ENCODE peak calls at places on chromosomes 16 and 17, in seven cellular contexts. One of them, this sample, is unnamed.

GRCh38 chr17:75753514-75754377 is 11.2 kb downstream of the GALK1 start:
- DNase-seq in effector memory CD4-positive, alpha-beta T cell: peak; percentile 53
- DNase-seq in fibroblast of lung: peak; percentile 62
- DNase-seq in heart right ventricle: peak; percentile 58
- DNase-seq in breast epithelium: no peak
- DNase-seq in ovary: peak; percentile 78
- DNase-seq in endothelial cell of umbilical vein: no peak
- DNase-seq in this sample: no peak

GRCh38 chr17:40562841-40563370 is 2.4 kb downstream of the CCR7 start:
- DNase-seq in ovary: no peak
- DNase-seq in fibroblast of lung: no peak
- DNase-seq in effector memory CD4-positive, alpha-beta T cell: no peak
- DNase-seq in breast epithelium: no peak
- DNase-seq in endothelial cell of umbilical vein: no peak
- DNase-seq in heart right ventricle: no peak
- DNase-seq in this sample: no peak

GRCh38 chr17:32355649-32356377 is 5.9 kb downstream of the ZNF207 start:
- DNase-seq in heart right ventricle: no peak
- DNase-seq in breast epithelium: no peak
- DNase-seq in endothelial cell of umbilical vein: peak; percentile 31
- DNase-seq in fibroblast of lung: no peak
- DNase-seq in ovary: no peak
- DNase-seq in effector memory CD4-positive, alpha-beta T cell: no peak
- DNase-seq in this sample: no peak

GRCh38 chr16:81645303-81645702 is 133.8 kb upstream of the PLCG2 start:
- DNase-seq in ovary: no peak
- DNase-seq in heart right ventricle: peak; percentile 61
- DNase-seq in endothelial cell of umbilical vein: peak; percentile 33
- DNase-seq in effector memory CD4-positive, alpha-beta T cell: no peak
- DNase-seq in breast epithelium: peak; percentile 87
- DNase-seq in fibroblast of lung: peak; percentile 67
- DNase-seq in this sample: peak; percentile 54

GRCh38 chr16:83473926-83474660 is 333.7 kb upstream of the HSBP1 start:
- DNase-seq in heart right ventricle: no peak
- DNase-seq in endothelial cell of umbilical vein: no peak
- DNase-seq in ovary: no peak
- DNase-seq in breast epithelium: no peak
- DNase-seq in fibroblast of lung: no peak
- DNase-seq in effector memory CD4-positive, alpha-beta T cell: no peak
- DNase-seq in this sample: no peak

GRCh38 chr17:731943-732787 is at the start of gene TLCD3A:
- DNase-seq in fibroblast of lung: peak; percentile 66
- DNase-seq in effector memory CD4-positive, alpha-beta T cell: peak; percentile 26
- DNase-seq in breast epithelium: no peak
- DNase-seq in ovary: peak; percentile 78
- DNase-seq in endothelial cell of umbilical vein: peak; percentile 35
- DNase-seq in heart right ventricle: peak; percentile 63
- DNase-seq in this sample: no peak

GRCh38 chr16:58123896-58124600 is 5.1 kb downstream of the CFAP20 start:
- DNase-seq in fibroblast of lung: no peak
- DNase-seq in ovary: no peak
- DNase-seq in heart right ventricle: no peak
- DNase-seq in effector memory CD4-positive, alpha-beta T cell: no peak
- DNase-seq in breast epithelium: no peak
- DNase-seq in endothelial cell of umbilical vein: peak; percentile 50
- DNase-seq in this sample: no peak

GRCh38 chr16:55100100-55100499 is 169.4 kb downstream of the IRX5 start:
- DNase-seq in heart right ventricle: no peak
- DNase-seq in breast epithelium: no peak
- DNase-seq in effector memory CD4-positive, alpha-beta T cell: no peak
- DNase-seq in fibroblast of lung: no peak
- DNase-seq in endothelial cell of umbilical vein: no peak
- DNase-seq in ovary: no peak
- DNase-seq in this sample: no peak

GRCh38 chr16:57795431-57795878 is 6.8 kb downstream of the KIFC3 start:
- DNase-seq in effector memory CD4-positive, alpha-beta T cell: no peak
- DNase-seq in ovary: no peak
- DNase-seq in heart right ventricle: peak; percentile 50
- DNase-seq in fibroblast of lung: peak; percentile 44
- DNase-seq in endothelial cell of umbilical vein: peak; percentile 31
- DNase-seq in breast epithelium: no peak
- DNase-seq in this sample: no peak

GRCh38 chr17:43534909-43535308 is 11.2 kb downstream of the ETV4 start:
- DNase-seq in breast epithelium: no peak
- DNase-seq in heart right ventricle: no peak
- DNase-seq in ovary: no peak
- DNase-seq in fibroblast of lung: no peak
- DNase-seq in effector memory CD4-positive, alpha-beta T cell: no peak
- DNase-seq in endothelial cell of umbilical vein: no peak
- DNase-seq in this sample: no peak

GRCh38 chr17:2064980-2065785 is 10.3 kb downstream of the HIC1 start:
- DNase-seq in heart right ventricle: no peak
- DNase-seq in fibroblast of lung: no peak
- DNase-seq in breast epithelium: no peak
- DNase-seq in effector memory CD4-positive, alpha-beta T cell: no peak
- DNase-seq in endothelial cell of umbilical vein: peak; percentile 79
- DNase-seq in ovary: peak; percentile 44
- DNase-seq in this sample: no peak

GRCh38 chr17:13562271-13562800 is 39.4 kb downstream of the HS3ST3A1 start:
- DNase-seq in fibroblast of lung: peak; percentile 95
- DNase-seq in endothelial cell of umbilical vein: no peak
- DNase-seq in breast epithelium: no peak
- DNase-seq in ovary: no peak
- DNase-seq in effector memory CD4-positive, alpha-beta T cell: no peak
- DNase-seq in heart right ventricle: no peak
- DNase-seq in this sample: no peak

GRCh38 chr16:1474471-1474795 is 395 bp downstream of the CLCN7 start:
- DNase-seq in breast epithelium: no peak
- DNase-seq in heart right ventricle: no peak
- DNase-seq in fibroblast of lung: no peak
- DNase-seq in effector memory CD4-positive, alpha-beta T cell: no peak
- DNase-seq in endothelial cell of umbilical vein: no peak
- DNase-seq in ovary: no peak
- DNase-seq in this sample: no peak

GRCh38 chr16:57590654-57591085 is 37.8 kb upstream of the ADGRG1 start:
- DNase-seq in endothelial cell of umbilical vein: peak; percentile 35
- DNase-seq in heart right ventricle: no peak
- DNase-seq in ovary: no peak
- DNase-seq in fibroblast of lung: peak; percentile 46
- DNase-seq in effector memory CD4-positive, alpha-beta T cell: no peak
- DNase-seq in breast epithelium: no peak
- DNase-seq in this sample: peak; percentile 21

GRCh38 chr17:27155866-27156265 is 138.0 kb upstream of the WSB1 start:
- DNase-seq in effector memory CD4-positive, alpha-beta T cell: no peak
- DNase-seq in heart right ventricle: no peak
- DNase-seq in ovary: no peak
- DNase-seq in endothelial cell of umbilical vein: no peak
- DNase-seq in breast epithelium: no peak
- DNase-seq in fibroblast of lung: no peak
- DNase-seq in this sample: no peak

GRCh38 chr17:73645050-73645871 is 1.0 kb upstream of the SDK2 start:
- DNase-seq in heart right ventricle: peak; percentile 31
- DNase-seq in fibroblast of lung: peak; percentile 26
- DNase-seq in endothelial cell of umbilical vein: no peak
- DNase-seq in ovary: no peak
- DNase-seq in effector memory CD4-positive, alpha-beta T cell: no peak
- DNase-seq in breast epithelium: no peak
- DNase-seq in this sample: no peak

GRCh38 chr16:700684-701584 is 4.7 kb downstream of the FBXL16 start:
- DNase-seq in breast epithelium: no peak
- DNase-seq in effector memory CD4-positive, alpha-beta T cell: no peak
- DNase-seq in fibroblast of lung: no peak
- DNase-seq in ovary: no peak
- DNase-seq in heart right ventricle: no peak
- DNase-seq in endothelial cell of umbilical vein: no peak
- DNase-seq in this sample: no peak

GRCh38 chr17:79654960-79655382 is 44.1 kb upstream of the RBFOX3 start:
- DNase-seq in effector memory CD4-positive, alpha-beta T cell: no peak
- DNase-seq in endothelial cell of umbilical vein: no peak
- DNase-seq in heart right ventricle: no peak
- DNase-seq in breast epithelium: peak; percentile 40
- DNase-seq in ovary: peak; percentile 4
- DNase-seq in fibroblast of lung: no peak
- DNase-seq in this sample: no peak

GRCh38 chr17:74552037-74552436 is 6.1 kb upstream of the CD300C start:
- DNase-seq in heart right ventricle: no peak
- DNase-seq in ovary: no peak
- DNase-seq in effector memory CD4-positive, alpha-beta T cell: no peak
- DNase-seq in fibroblast of lung: no peak
- DNase-seq in endothelial cell of umbilical vein: no peak
- DNase-seq in breast epithelium: no peak
- DNase-seq in this sample: no peak

GRCh38 chr16:11047939-11048500 is 103.7 kb downstream of the CLEC16A start:
- DNase-seq in effector memory CD4-positive, alpha-beta T cell: no peak
- DNase-seq in fibroblast of lung: no peak
- DNase-seq in heart right ventricle: no peak
- DNase-seq in breast epithelium: no peak
- DNase-seq in endothelial cell of umbilical vein: no peak
- DNase-seq in ovary: no peak
- DNase-seq in this sample: no peak

GRCh38 chr16:86836503-86837125 is 258.3 kb downstream of the FOXL1 start:
- DNase-seq in fibroblast of lung: peak; percentile 92
- DNase-seq in effector memory CD4-positive, alpha-beta T cell: no peak
- DNase-seq in ovary: no peak
- DNase-seq in endothelial cell of umbilical vein: peak; percentile 93
- DNase-seq in breast epithelium: no peak
- DNase-seq in heart right ventricle: no peak
- DNase-seq in this sample: peak; percentile 90

GRCh38 chr16:31698901-31699300 is 171.2 kb downstream of the AHSP start:
- DNase-seq in breast epithelium: no peak
- DNase-seq in ovary: no peak
- DNase-seq in heart right ventricle: no peak
- DNase-seq in fibroblast of lung: no peak
- DNase-seq in endothelial cell of umbilical vein: no peak
- DNase-seq in effector memory CD4-positive, alpha-beta T cell: no peak
- DNase-seq in this sample: no peak

DNA sequence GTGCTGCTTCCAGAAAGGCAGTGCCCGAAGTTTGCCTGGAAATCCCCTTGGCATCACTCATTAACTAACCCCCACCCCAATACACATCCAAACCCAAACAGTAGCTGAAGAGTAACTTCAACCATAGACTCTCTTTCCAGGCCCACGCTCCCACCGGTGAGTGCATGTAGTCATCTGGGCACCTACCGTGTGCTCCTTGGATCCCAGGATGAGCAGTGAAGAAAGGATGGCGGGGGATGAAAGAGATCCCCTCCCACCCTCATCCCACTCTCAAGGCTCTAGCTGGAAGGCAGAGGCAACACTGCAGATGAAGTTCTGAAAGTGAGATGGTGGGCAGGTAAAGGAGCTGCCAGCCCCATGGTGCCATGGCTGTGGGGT is 305.0 kb downstream of the SOX9 start:
- DNase-seq in effector memory CD4-positive, alpha-beta T cell: no peak
- DNase-seq in endothelial cell of umbilical vein: no peak
- DNase-seq in ovary: no peak
- DNase-seq in heart right ventricle: no peak
- DNase-seq in breast epithelium: no peak
- DNase-seq in fibroblast of lung: no peak
- DNase-seq in this sample: no peak
- H3K4me3 ChIP-seq in effector memory CD4-positive, alpha-beta T cell: no peak overlapping the region
- H3K4me3 ChIP-seq in endothelial cell of umbilical vein: no peak overlapping the region
- H3K4me3 ChIP-seq in ovary: no peak overlapping the region
- H3K4me3 ChIP-seq in heart right ventricle: no peak overlapping the region
- H3K4me3 ChIP-seq in breast epithelium: no peak overlapping the region
- H3K4me3 ChIP-seq in fibroblast of lung: no peak overlapping the region
- H3K4me3 ChIP-seq in this sample: no peak overlapping the region

DNA sequence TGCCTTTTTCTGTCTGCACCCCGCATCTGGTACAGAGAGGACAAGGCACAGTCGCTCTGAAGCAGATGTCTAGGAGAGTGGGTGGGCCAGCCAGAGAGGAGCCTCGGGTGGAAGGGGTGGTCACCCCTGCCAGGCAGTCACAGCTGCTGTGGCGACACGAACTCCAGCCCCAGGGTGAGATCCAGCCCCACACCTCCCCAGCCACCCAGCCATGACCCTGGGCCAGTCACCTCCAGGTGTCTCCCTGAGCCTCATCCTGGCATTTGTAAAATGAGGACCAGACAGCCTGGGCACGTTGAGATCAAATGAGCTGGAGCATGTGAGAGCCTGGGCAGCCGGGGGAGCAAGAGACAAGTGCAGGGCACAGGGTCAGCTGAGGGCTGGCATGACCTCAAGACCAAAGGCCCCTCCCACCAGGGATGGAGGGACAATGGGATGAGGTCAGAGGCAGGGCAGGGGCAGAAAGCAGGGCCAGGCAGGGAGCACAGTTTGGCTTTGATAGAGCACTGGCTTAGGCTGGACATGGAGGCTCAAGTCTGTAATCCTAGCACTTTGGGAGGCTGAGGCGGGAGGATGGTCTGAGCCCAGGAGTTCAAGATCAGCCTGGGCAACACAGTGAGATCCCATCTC is 7.7 kb downstream of the ADAM11 start:
- DNase-seq in heart right ventricle: no peak
- DNase-seq in ovary: no peak
- DNase-seq in breast epithelium: no peak
- DNase-seq in fibroblast of lung: no peak
- DNase-seq in effector memory CD4-positive, alpha-beta T cell: no peak
- DNase-seq in endothelial cell of umbilical vein: no peak
- DNase-seq in this sample: no peak
- H3K36me3 ChIP-seq in heart right ventricle: no peaks in the 10 kb centered on the region
- H3K36me3 ChIP-seq in ovary: no peaks in the 10 kb centered on the region
- H3K36me3 ChIP-seq in breast epithelium: no peaks in the 10 kb centered on the region
- H3K36me3 ChIP-seq in fibroblast of lung: no peaks in the 10 kb centered on the region
- H3K36me3 ChIP-seq in effector memory CD4-positive, alpha-beta T cell: no peaks in the 10 kb centered on the region
- H3K36me3 ChIP-seq in endothelial cell of umbilical vein: no peaks in the 10 kb centered on the region
- H3K36me3 ChIP-seq in this sample: no peaks in the 10 kb centered on the region

GRCh38 chr16:67964477-67965131 is 3.8 kb downstream of the SLC12A4 start:
- DNase-seq in endothelial cell of umbilical vein: no peak
- DNase-seq in heart right ventricle: no peak
- DNase-seq in ovary: no peak
- DNase-seq in effector memory CD4-positive, alpha-beta T cell: no peak
- DNase-seq in fibroblast of lung: no peak
- DNase-seq in breast epithelium: no peak
- DNase-seq in this sample: no peak

GRCh38 chr16:67967183-67967955 is 1.1 kb downstream of the SLC12A4 start:
- DNase-seq in breast epithelium: no peak
- DNase-seq in endothelial cell of umbilical vein: peak; percentile 37
- DNase-seq in effector memory CD4-positive, alpha-beta T cell: peak; percentile 3
- DNase-seq in heart right ventricle: peak; percentile 24
- DNase-seq in ovary: no peak
- DNase-seq in fibroblast of lung: no peak
- DNase-seq in this sample: no peak

GRCh38 chr16:67966549-67967182 is 1.8 kb downstream of the SLC12A4 start:
- DNase-seq in breast epithelium: no peak
- DNase-seq in fibroblast of lung: peak; percentile 28
- DNase-seq in heart right ventricle: peak; percentile 37
- DNase-seq in endothelial cell of umbilical vein: peak; percentile 29
- DNase-seq in ovary: no peak
- DNase-seq in effector memory CD4-positive, alpha-beta T cell: no peak
- DNase-seq in this sample: no peak

GRCh38 chr16:67967956-67968439 is 439 bp downstream of the SLC12A4 start:
- DNase-seq in fibroblast of lung: peak; percentile 39
- DNase-seq in endothelial cell of umbilical vein: peak; percentile 29
- DNase-seq in ovary: peak; percentile 55
- DNase-seq in heart right ventricle: peak; percentile 59
- DNase-seq in effector memory CD4-positive, alpha-beta T cell: no peak
- DNase-seq in breast epithelium: no peak
- DNase-seq in this sample: no peak

GRCh38 chr16:67965668-67966548 is 2.5 kb downstream of the SLC12A4 start:
- DNase-seq in endothelial cell of umbilical vein: no peak
- DNase-seq in fibroblast of lung: no peak
- DNase-seq in ovary: no peak
- DNase-seq in breast epithelium: no peak
- DNase-seq in effector memory CD4-positive, alpha-beta T cell: no peak
- DNase-seq in heart right ventricle: no peak
- DNase-seq in this sample: no peak
- H3K4me3 ChIP-seq in endothelial cell of umbilical vein: no peak overlapping the region
- H3K4me3 ChIP-seq in fibroblast of lung: peak overlapping the region; percentile 44
- H3K4me3 ChIP-seq in ovary: no peak overlapping the region
- H3K4me3 ChIP-seq in breast epithelium: peak overlapping the region; percentile 84
- H3K4me3 ChIP-seq in effector memory CD4-positive, alpha-beta T cell: no peak overlapping the region
- H3K4me3 ChIP-seq in heart right ventricle: no peak overlapping the region
- H3K4me3 ChIP-seq in this sample: peak overlapping the region; percentile 80

GRCh38 chr17:6588165-6588564 is 31.8 kb upstream of the PITPNM3 start:
- DNase-seq in ovary: no peak
- DNase-seq in fibroblast of lung: no peak
- DNase-seq in breast epithelium: no peak
- DNase-seq in endothelial cell of umbilical vein: no peak
- DNase-seq in effector memory CD4-positive, alpha-beta T cell: no peak
- DNase-seq in heart right ventricle: no peak
- DNase-seq in this sample: no peak
- H3K36me3 ChIP-seq in ovary: no peaks in the 10 kb centered on the region
- H3K36me3 ChIP-seq in fibroblast of lung: peaks cover 6% of the 10 kb centered on the region
- H3K36me3 ChIP-seq in breast epithelium: peaks cover 10% of the 10 kb centered on the region
- H3K36me3 ChIP-seq in endothelial cell of umbilical vein: peaks cover 35% of the 10 kb centered on the region
- H3K36me3 ChIP-seq in effector memory CD4-positive, alpha-beta T cell: peaks cover 62% of the 10 kb centered on the region
- H3K36me3 ChIP-seq in heart right ventricle: peaks cover 99% of the 10 kb centered on the region
- H3K36me3 ChIP-seq in this sample: peaks cover 10% of the 10 kb centered on the region

This sample was measured in BJ.